ENCODE peak calls at places on chromosomes 16 and 17, in eight cellular contexts. G is mucosa of gallbladder, Y is NCI-H748 treated with DMSO at 0.1 percent for 48 hours, P is AG04450, E is putamen, Q is body of pancreas, C is brain pericyte, K is NCI-H2171 treated with DMSO at 0.1 percent for 48 hours. N is an unnamed sample.

GRCh38 chr16:83308414-83308813 is 499.4 kb upstream of the HSBP1 start:
- DNase-seq in P (no peak), C (peak), Y (no peak), K (no peak), G (no peak), E (no peak), Q (no peak), N (no peak)

GRCh38 chr17:45371414-45372324 is 54.8 kb upstream of the MAP3K14 start:
- DNase-seq in P (peak), Q (peak), C (peak), E (no peak), G (peak), Y (no peak), K (peak), N (no peak)

GRCh38 chr16:87535855-87536794 is 43.3 kb upstream of the ZCCHC14 start:
- DNase-seq in E (no peak), Y (no peak), C (no peak), G (no peak), P (no peak), K (no peak), Q (no peak), N (no peak)

GRCh38 chr17:31488982-31489294 is 97.5 kb downstream of the RAB11FIP4 start:
- DNase-seq in Q (no peak), Y (no peak), C (no peak), E (no peak), K (no peak), P (no peak), G (no peak), N (no peak)

GRCh38 chr16:30839523-30840227 is 52.7 kb upstream of the ZNF629 start:
- DNase-seq in E (no peak), C (no peak), K (no peak), G (peak), Q (peak), P (no peak), Y (no peak), N (no peak)

GRCh38 chr17:77400445-77400870 is 259.7 kb downstream of the SEC14L1 start:
- DNase-seq in Y (no peak), G (no peak), P (no peak), E (no peak), C (no peak), K (peak), Q (no peak), N (peak)

GRCh38 chr17:71412803-71413202 is 708.0 kb upstream of the SOX9 start:
- DNase-seq in Y (no peak), E (no peak), K (no peak), Q (no peak), P (peak), C (peak), G (no peak), N (no peak)

GRCh38 chr16:11742536-11743307 is at the start of gene TXNDC11:
- DNase-seq in Q (peak), P (peak), C (peak), G (peak), K (peak), E (peak), Y (peak), N (peak)

GRCh38 chr17:72407336-72408121 is 286.7 kb downstream of the SOX9 start:
- DNase-seq in Q (peak), C (peak), G (peak), P (peak), E (peak), K (peak), Y (peak), N (peak)

GRCh38 chr17:68539536-68540469 is 27.6 kb downstream of the PRKAR1A start:
- DNase-seq in K (no peak), Y (no peak), P (no peak), E (no peak), C (no peak), G (peak), Q (peak), N (no peak)

GRCh38 chr16:57144027-57144426 is 41.8 kb downstream of the PSME3IP1 start:
- DNase-seq in P (no peak), E (no peak), K (no peak), Y (no peak), Q (no peak), C (no peak), G (no peak), N (no peak)

GRCh38 chr17:70604854-70605253 is 435.5 kb downstream of the KCNJ2 start:
- DNase-seq in Q (no peak), Y (no peak), P (no peak), E (no peak), G (no peak), C (no peak), K (no peak), N (peak)

GRCh38 chr16:73753931-73754330 is 542.7 kb upstream of the PSMD7 start:
- DNase-seq in Q (no peak), G (no peak), P (no peak), C (peak), E (no peak), K (no peak), Y (no peak), N (no peak)

GRCh38 chr17:81833921-81834830 is 674 bp downstream of the PPP1R27 start:
- DNase-seq in G (no peak), E (no peak), K (no peak), P (no peak), Q (no peak), C (no peak), Y (no peak), N (no peak)

GRCh38 chr17:40522250-40522960 is 21.0 kb upstream of the TNS4 start:
- DNase-seq in Y (no peak), P (no peak), G (no peak), Q (no peak), K (no peak), E (no peak), C (no peak), N (peak)

GRCh38 chr17:58337600-58338453 is 9.2 kb upstream of the TSPOAP1 start:
- DNase-seq in E (no peak), Y (no peak), K (no peak), P (peak), C (no peak), G (peak), Q (peak), N (peak)

GRCh38 chr17:81996757-81997441 is 19.5 kb downstream of the ASPSCR1 start:
- DNase-seq in K (no peak), Y (no peak), E (no peak), P (no peak), G (no peak), Q (no peak), C (no peak), N (no peak)

GRCh38 chr16:275041-275621 is 613 bp downstream of the RGS11 start:
- DNase-seq in K (peak), Q (no peak), C (no peak), Y (no peak), P (no peak), E (peak), G (no peak), N (no peak)

N was measured in NCI-H82.